ENCODE peak calls at places on chromosome 21, in five cellular contexts. T, E, F, A and Q are unnamed samples.

GRCh38 chr21:42845296-42845965 is 33.9 kb downstream of the WDR4 start:
- DNase-seq in T (peak; percentile 77), E (no peak), F (no peak), A (no peak), Q (no peak)

GRCh38 chr21:45818904-45819285 is 162.7 kb upstream of the COL6A1 start:
- DNase-seq in T (no peak), E (no peak), F (no peak), A (peak; percentile 28), Q (no peak)

GRCh38 chr21:45949928-45950739 is 31.4 kb upstream of the COL6A1 start:
- DNase-seq in T (no peak), E (no peak), F (no peak), A (no peak), Q (no peak)

GRCh38 chr21:43797925-43798715 is 8.7 kb downstream of the RRP1 start:
- DNase-seq in T (no peak), E (no peak), F (no peak), A (no peak), Q (no peak)

GRCh38 chr21:27423906-27424595 is 457.2 kb upstream of the ADAMTS5 start:
- DNase-seq in T (no peak), E (peak; percentile 92), F (peak; percentile 93), A (peak; percentile 49), Q (no peak)

GRCh38 chr21:37565530-37566223 is 199.1 kb downstream of the DYRK1A start:
- DNase-seq in T (no peak), E (no peak), F (no peak), A (peak; percentile 90), Q (no peak)

GRCh38 chr21:42737969-42738590 is 84.7 kb downstream of the PDE9A start:
- DNase-seq in T (peak; percentile 72), E (no peak), F (no peak), A (peak; percentile 90), Q (no peak)

GRCh38 chr21:31479714-31480113 is 135.7 kb upstream of the TIAM1 start:
- DNase-seq in T (no peak), E (no peak), F (no peak), A (no peak), Q (no peak)

GRCh38 chr21:17576080-17576835 is 36.4 kb downstream of the BTG3 start:
- DNase-seq in T (no peak), E (no peak), F (no peak), A (peak; percentile 6), Q (no peak)

GRCh38 chr21:28436286-28436932 is 556.3 kb downstream of the LTN1 start:
- DNase-seq in T (no peak), E (peak; percentile 29), F (peak; percentile 15), A (peak; percentile 84), Q (no peak)

GRCh38 chr21:31500976-31501375 is 156.9 kb upstream of the TIAM1 start:
- DNase-seq in T (no peak), E (no peak), F (no peak), A (no peak), Q (no peak)

GRCh38 chr21:41668686-41669532 is 97.9 kb downstream of the RIPK4 start:
- DNase-seq in T (no peak), E (no peak), F (no peak), A (no peak), Q (no peak)

GRCh38 chr21:42120904-42121535 is 49.9 kb downstream of the UMODL1 start:
- DNase-seq in T (no peak), E (no peak), F (peak; percentile 52), A (no peak), Q (no peak)

GRCh38 chr21:45887121-45887611 is 94.4 kb upstream of the COL6A1 start:
- DNase-seq in T (no peak), E (no peak), F (no peak), A (no peak), Q (no peak)

GRCh38 chr21:42338730-42339715 is 11.8 kb downstream of the TFF2 start:
- DNase-seq in T (no peak), E (no peak), F (no peak), A (no peak), Q (no peak)

GRCh38 chr21:44710294-44710665 is 1.1 kb downstream of the TSPEAR start:
- DNase-seq in T (no peak), E (no peak), F (no peak), A (no peak), Q (no peak)

GRCh38 chr21:41764558-41765392 is 2.1 kb downstream of the RIPK4 start:
- DNase-seq in T (peak; percentile 75), E (no peak), F (no peak), A (peak; percentile 69), Q (no peak)

GRCh38 chr21:15309721-15310120 is 244.9 kb upstream of the NRIP1 start:
- DNase-seq in T (no peak), E (no peak), F (no peak), A (no peak), Q (no peak)

GRCh38 chr21:15028186-15028585 is 36.6 kb downstream of the NRIP1 start:
- DNase-seq in T (no peak), E (no peak), F (no peak), A (no peak), Q (no peak)

GRCh38 chr21:46092026-46092764 is 5.7 kb upstream of the COL6A2 start:
- DNase-seq in T (peak; percentile 37), E (no peak), F (no peak), A (no peak), Q (no peak)

GRCh38 chr21:25369524-25370300 is 237.6 kb downstream of the MRPL39 start:
- DNase-seq in T (no peak), E (no peak), F (no peak), A (no peak), Q (no peak)

GRCh38 chr21:31204801-31205200 is 139.3 kb downstream of the TIAM1 start:
- DNase-seq in T (no peak), E (peak; percentile 33), F (no peak), A (no peak), Q (no peak)

GRCh38 chr21:37168666-37169065 is 95.6 kb downstream of the TTC3 start:
- DNase-seq in T (no peak), E (no peak), F (no peak), A (no peak), Q (no peak)

GRCh38 chr21:14863745-14864210 is 201.0 kb downstream of the NRIP1 start:
- DNase-seq in T (no peak), E (no peak), F (no peak), A (peak; percentile 45), Q (no peak)

GRCh38 chr21:43611598-43612369 is 47.5 kb downstream of the HSF2BP start:
- DNase-seq in T (peak; percentile 78), E (peak; percentile 55), F (peak; percentile 52), A (peak; percentile 80), Q (peak; percentile 63)

GRCh38 chr21:41952568-41953248 is 1.1 kb downstream of the C2CD2 start:
- DNase-seq in T (no peak), E (no peak), F (no peak), A (peak; percentile 16), Q (peak; percentile 9)

GRCh38 chr21:43302769-43303168 is 124.2 kb downstream of the SIK1 start:
- DNase-seq in T (no peak), E (no peak), F (no peak), A (no peak), Q (no peak)

GRCh38 chr21:46168659-46169386 is 13.4 kb upstream of the FTCD start:
- DNase-seq in T (no peak), E (no peak), F (no peak), A (no peak), Q (no peak)

GRCh38 chr21:45534591-45535331 is 7.5 kb downstream of the SLC19A1 start:
- DNase-seq in T (peak; percentile 73), E (no peak), F (no peak), A (peak; percentile 60), Q (no peak)

GRCh38 chr21:46643379-46644177 is 8.1 kb downstream of the PRMT2 start:
- DNase-seq in T (no peak), E (no peak), F (no peak), A (no peak), Q (no peak)

GRCh38 chr21:31213787-31214186 is 130.3 kb downstream of the TIAM1 start:
- DNase-seq in T (no peak), E (no peak), F (no peak), A (peak; percentile 2), Q (no peak)

GRCh38 chr21:30996728-30997127 is 41.5 kb downstream of the KRTAP19-8 start:
- DNase-seq in T (no peak), E (no peak), F (no peak), A (no peak), Q (no peak)

GRCh38 chr21:25421327-25422028 is 185.8 kb downstream of the MRPL39 start:
- DNase-seq in T (peak; percentile 39), E (no peak), F (peak; percentile 58), A (peak; percentile 13), Q (peak; percentile 59)

GRCh38 chr21:42145569-42146250 is 73.2 kb upstream of the ABCG1 start:
- DNase-seq in T (peak; percentile 59), E (peak; percentile 71), F (peak; percentile 72), A (peak; percentile 68), Q (peak; percentile 67)

GRCh38 chr21:35479529-35479928 is 430.4 kb upstream of the RUNX1 start:
- DNase-seq in T (no peak), E (no peak), F (no peak), A (no peak), Q (no peak)
- H3K27me3 ChIP-seq in T (no peaks in the 10 kb centered on the region), E (no peaks in the 10 kb centered on the region), F (no peaks in the 10 kb centered on the region), A (no peaks in the 10 kb centered on the region), Q (no peaks in the 10 kb centered on the region)

GRCh38 chr21:16569679-16570078 is 839.9 kb downstream of the USP25 start:
- DNase-seq in T (no peak), E (peak; percentile 7), F (no peak), A (no peak), Q (no peak)
- H3K4me1 ChIP-seq in T (no peaks in the 10 kb centered on the region), E (no peaks in the 10 kb centered on the region), F (no peaks in the 10 kb centered on the region), A (no peaks in the 10 kb centered on the region), Q (peaks cover 22% of the 10 kb centered on the region)

DNA sequence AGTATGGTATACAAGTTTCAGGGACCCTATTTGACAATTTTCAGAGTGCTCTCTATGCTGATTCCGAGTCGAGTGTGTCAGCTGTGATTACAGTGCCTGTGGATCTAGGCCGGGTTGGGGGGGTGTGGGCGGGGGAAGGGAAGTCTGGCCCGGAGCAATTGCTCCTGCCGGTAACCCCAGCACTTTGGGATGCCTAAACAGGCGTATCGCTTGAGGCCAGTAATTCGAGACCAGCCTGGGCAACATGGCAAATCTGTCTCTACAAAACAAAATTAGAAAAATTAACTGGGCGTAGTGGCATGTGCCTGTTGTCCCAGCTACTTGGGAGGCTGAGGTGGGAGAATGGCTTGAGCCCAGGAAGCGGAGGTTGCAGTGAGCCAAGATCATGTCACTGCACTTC is 1.6 kb upstream of the IL10RB start:
- DNase-seq in T (no peak), E (no peak), F (no peak), A (no peak), Q (no peak)
- H3K4me3 ChIP-seq in T (no peak overlapping the region), E (no peak overlapping the region), F (no peak overlapping the region), A (no peak overlapping the region), Q (no peak overlapping the region)

GRCh38 chr21:38997756-38998155 is 185.5 kb downstream of the PSMG1 start:
- DNase-seq in T (no peak), E (no peak), F (no peak), A (no peak), Q (no peak)

GRCh38 chr21:38997051-38997450 is 186.2 kb downstream of the PSMG1 start:
- DNase-seq in T (no peak), E (no peak), F (no peak), A (no peak), Q (no peak)

GRCh38 chr21:39001341-39001740 is 181.9 kb downstream of the PSMG1 start:
- DNase-seq in T (no peak), E (no peak), F (no peak), A (no peak), Q (no peak)

GRCh38 chr21:38999148-38999547 is 184.1 kb downstream of the PSMG1 start:
- DNase-seq in T (no peak), E (no peak), F (no peak), A (no peak), Q (no peak)

GRCh38 chr21:39000496-39000895 is 182.8 kb downstream of the PSMG1 start:
- DNase-seq in T (no peak), E (no peak), F (no peak), A (no peak), Q (no peak)
- H3K27me3 ChIP-seq in T (no peaks in the 10 kb centered on the region), E (no peaks in the 10 kb centered on the region), F (no peaks in the 10 kb centered on the region), A (no peaks in the 10 kb centered on the region), Q (no peaks in the 10 kb centered on the region)